ENCODE peak calls at places on chromosomes 5 and 9, in seven cellular contexts. V is B cell; Q is NCI-H1417 treated with DMSO at 0.1 percent for 48 hours; I is anterior cingulate cortex; P is stimulated activated CD4-positive, alpha-beta T cell treated with anti-CD3 and anti-CD28 coated beads, Interleukin-4, amount 100 ng/mL, for 4 hours; B is activated CD8-positive, alpha-beta memory T cell treated with anti-CD3 and anti-CD28 coated beads for 24 hours; W is GM13977. O is an unnamed sample.

GRCh38 chr5:172633403-172633970 is 7.6 kb upstream of the NEURL1B start:
- DNase-seq in V (no peak), Q (no peak), I (no peak), P (no peak), B (no peak), W (no peak), O (no peak)

GRCh38 chr9:97900738-97901565 is 21.3 kb downstream of the TRMO start:
- DNase-seq in V (no peak), Q (no peak), I (no peak), P (no peak), B (no peak), W (peak), O (peak)

GRCh38 chr9:124756011-124756410 is 15.1 kb downstream of the NR6A1 start:
- DNase-seq in V (no peak), Q (no peak), I (no peak), P (no peak), B (no peak), W (no peak), O (no peak)

GRCh38 chr9:124351672-124352468 is 63.4 kb downstream of the PSMB7 start:
- DNase-seq in V (no peak), Q (no peak), I (no peak), P (no peak), B (no peak), W (no peak), O (no peak)

GRCh38 chr5:126680215-126680817 is 79.6 kb downstream of the PHAX start:
- DNase-seq in V (no peak), Q (no peak), I (no peak), P (no peak), B (no peak), W (no peak), O (peak)

GRCh38 chr9:100428871-100429654 is 2.1 kb downstream of the MSANTD3 start:
- DNase-seq in V (no peak), Q (no peak), I (no peak), P (no peak), B (no peak), W (no peak), O (no peak)

GRCh38 chr9:130938652-130939404 is at the start of gene FIBCD1:
- DNase-seq in V (no peak), Q (no peak), I (no peak), P (no peak), B (peak), W (peak), O (peak)

GRCh38 chr5:172188893-172189692 is 1.1 kb upstream of the STK10 start:
- DNase-seq in V (no peak), Q (no peak), I (no peak), P (no peak), B (peak), W (no peak), O (no peak)

GRCh38 chr9:131393622-131394463 is at the start of gene PRRC2B:
- DNase-seq in V (peak), Q (peak), I (peak), P (peak), B (peak), W (peak), O (peak)

GRCh38 chr5:138458856-138459255 is 6.4 kb upstream of the EGR1 start:
- DNase-seq in V (no peak), Q (no peak), I (no peak), P (no peak), B (no peak), W (no peak), O (no peak)

GRCh38 chr5:54541823-54542783 is 24.5 kb downstream of the SNX18 start:
- DNase-seq in V (no peak), Q (no peak), I (no peak), P (no peak), B (no peak), W (no peak), O (no peak)

GRCh38 chr5:59193616-59194319 is 610.9 kb downstream of the RAB3C start:
- DNase-seq in V (no peak), Q (no peak), I (no peak), P (no peak), B (no peak), W (no peak), O (no peak)

GRCh38 chr9:30628915-30629564 is 1755.4 kb upstream of the ACO1 start:
- DNase-seq in V (no peak), Q (no peak), I (no peak), P (no peak), B (no peak), W (no peak), O (no peak)

GRCh38 chr5:68141494-68141893 is 74.1 kb upstream of the PIK3R1 start:
- DNase-seq in V (no peak), Q (no peak), I (no peak), P (no peak), B (no peak), W (peak), O (peak)

GRCh38 chr9:37413311-37413710 is 9.2 kb upstream of the GRHPR start:
- DNase-seq in V (no peak), Q (no peak), I (no peak), P (no peak), B (no peak), W (no peak), O (no peak)

GRCh38 chr9:89593776-89594427 is 10.9 kb upstream of the GADD45G start:
- DNase-seq in V (peak), Q (no peak), I (no peak), P (peak), B (peak), W (peak), O (peak)

GRCh38 chr5:107376546-107377276 is 294.0 kb downstream of the EFNA5 start:
- DNase-seq in V (no peak), Q (no peak), I (no peak), P (no peak), B (no peak), W (no peak), O (no peak)

GRCh38 chr5:142478116-142478515 is 153.3 kb upstream of the SPRY4 start:
- DNase-seq in V (no peak), Q (no peak), I (no peak), P (no peak), B (no peak), W (no peak), O (no peak)

GRCh38 chr5:175861337-175862130 is 9.8 kb upstream of the CPLX2 start:
- DNase-seq in V (no peak), Q (no peak), I (no peak), P (no peak), B (no peak), W (no peak), O (no peak)

GRCh38 chr5:96431376-96432244 is 1.4 kb downstream of the PCSK1 start:
- DNase-seq in V (no peak), Q (peak), I (no peak), P (peak), B (no peak), W (no peak), O (peak)

GRCh38 chr5:149383399-149383798 is 4.3 kb upstream of the IL17B start:
- DNase-seq in V (no peak), Q (no peak), I (no peak), P (no peak), B (no peak), W (no peak), O (no peak)

O was measured in GM20000.